ENCODE peak calls at places on chromosomes 4 and X, in five cellular contexts. One of them, this sample, is unnamed.

GRCh38 chr4:89860971-89861370 is 24.0 kb upstream of the SNCA start:
- DNase-seq in HEK293T: no peak
- DNase-seq in NAMALWA: no peak
- DNase-seq in HFF-Myc: no peak
- DNase-seq in Caki2: no peak
- DNase-seq in this sample: no peak

GRCh38 chr4:170051402-170051801 is 25.2 kb upstream of the MFAP3L start:
- DNase-seq in HEK293T: no peak
- DNase-seq in NAMALWA: no peak
- DNase-seq in HFF-Myc: no peak
- DNase-seq in Caki2: no peak
- DNase-seq in this sample: no peak

GRCh38 chrX:120365320-120365719 is 3.4 kb downstream of the ATP1B4 start:
- DNase-seq in HEK293T: peak
- DNase-seq in NAMALWA: peak
- DNase-seq in HFF-Myc: no peak
- DNase-seq in Caki2: no peak
- DNase-seq in this sample: peak

GRCh38 chr4:187128226-187128625 is 404.6 kb upstream of the FAT1 start:
- DNase-seq in HEK293T: no peak
- DNase-seq in NAMALWA: no peak
- DNase-seq in HFF-Myc: no peak
- DNase-seq in Caki2: peak
- DNase-seq in this sample: no peak

GRCh38 chrX:119008122-119008744 is 33.8 kb downstream of the LONRF3 start:
- DNase-seq in HEK293T: peak
- DNase-seq in NAMALWA: peak
- DNase-seq in HFF-Myc: peak
- DNase-seq in Caki2: no peak
- DNase-seq in this sample: peak

GRCh38 chrX:104343408-104344129 is 88.8 kb upstream of the ESX1 start:
- DNase-seq in HEK293T: peak
- DNase-seq in NAMALWA: peak
- DNase-seq in HFF-Myc: peak
- DNase-seq in Caki2: peak
- DNase-seq in this sample: peak

GRCh38 chr4:83342476-83342875 is 7.8 kb upstream of the HPSE start:
- DNase-seq in HEK293T: no peak
- DNase-seq in NAMALWA: no peak
- DNase-seq in HFF-Myc: no peak
- DNase-seq in Caki2: no peak
- DNase-seq in this sample: no peak

GRCh38 chr4:74516321-74516720 is 71.4 kb downstream of the AREG start:
- DNase-seq in HEK293T: no peak
- DNase-seq in NAMALWA: no peak
- DNase-seq in HFF-Myc: no peak
- DNase-seq in Caki2: no peak
- DNase-seq in this sample: no peak

GRCh38 chr4:73704314-73705055 is 35.9 kb upstream of the CXCL8 start:
- DNase-seq in HEK293T: no peak
- DNase-seq in NAMALWA: no peak
- DNase-seq in HFF-Myc: peak
- DNase-seq in Caki2: peak
- DNase-seq in this sample: no peak

GRCh38 chr4:173508386-173509002 is 21.5 kb downstream of the HAND2 start:
- DNase-seq in HEK293T: no peak
- DNase-seq in NAMALWA: no peak
- DNase-seq in HFF-Myc: no peak
- DNase-seq in Caki2: no peak
- DNase-seq in this sample: no peak

GRCh38 chr4:98181815-98182214 is 38.5 kb upstream of the STPG2 start:
- DNase-seq in HEK293T: peak
- DNase-seq in NAMALWA: peak
- DNase-seq in HFF-Myc: no peak
- DNase-seq in Caki2: no peak
- DNase-seq in this sample: no peak

GRCh38 chr4:137180349-137180748 is 351.9 kb downstream of the PCDH18 start:
- DNase-seq in HEK293T: peak
- DNase-seq in NAMALWA: peak
- DNase-seq in HFF-Myc: no peak
- DNase-seq in Caki2: no peak
- DNase-seq in this sample: no peak